ENCODE peak calls at places on chromosomes 2 and 18, in six cellular contexts. Y, Q, M, S, G and N are unnamed samples.

GRCh38 chr2:65299246-65299645 is 71.6 kb downstream of the ACTR2 start:
- DNase-seq in Y (no peak), S (no peak), Q (no peak), G (no peak), M (peak; percentile 43), N (no peak)

GRCh38 chr2:3634631-3635091 is 23.3 kb upstream of the ALLC start:
- DNase-seq in Q (no peak), M (no peak), S (no peak), G (no peak), Y (peak; percentile 20), N (peak; percentile 57)

GRCh38 chr2:6310186-6310909 is 555.4 kb downstream of the CMPK2 start:
- DNase-seq in Y (no peak), G (no peak), Q (no peak), M (no peak), S (no peak), N (no peak)

GRCh38 chr2:21025690-21026478 is 18.0 kb downstream of the APOB start:
- DNase-seq in M (no peak), G (no peak), S (no peak), Q (no peak), Y (no peak), N (no peak)

GRCh38 chr2:70340075-70340474 is 38.2 kb upstream of the FAM136A start:
- DNase-seq in Q (no peak), M (no peak), S (no peak), Y (no peak), G (no peak), N (no peak)

GRCh38 chr2:240777416-240778212 is 42.4 kb downstream of the KIF1A start:
- DNase-seq in S (no peak), G (no peak), M (no peak), Q (no peak), Y (no peak), N (no peak)

GRCh38 chr18:73688161-73688560 is 459.5 kb downstream of the FBXO15 start:
- DNase-seq in Q (no peak), Y (no peak), M (no peak), G (no peak), S (no peak), N (no peak)

GRCh38 chr2:237244976-237245646 is 159.4 kb downstream of the COPS8 start:
- DNase-seq in S (no peak), Q (peak; percentile 92), M (peak; percentile 97), Y (no peak), G (no peak), N (no peak)

GRCh38 chr18:68288408-68288807 is 426.5 kb downstream of the TMX3 start:
- DNase-seq in G (no peak), S (no peak), Y (no peak), M (no peak), Q (no peak), N (no peak)

GRCh38 chr2:96530474-96531357 is 5.8 kb upstream of the ARID5A start:
- DNase-seq in Q (no peak), S (no peak), M (no peak), G (no peak), Y (no peak), N (peak; percentile 62)

GRCh38 chr2:95390272-95390880 is 12.1 kb upstream of the FAHD2A start:
- DNase-seq in Q (no peak), Y (no peak), G (no peak), M (no peak), S (no peak), N (no peak)

GRCh38 chr2:202377308-202377736 is 1.2 kb downstream of the BMPR2 start:
- DNase-seq in G (no peak), M (no peak), Q (peak; percentile 31), Y (peak; percentile 41), S (no peak), N (no peak)

GRCh38 chr2:177332041-177332991 is 60.3 kb upstream of the AGPS start:
- DNase-seq in Q (peak; percentile 89), G (peak; percentile 70), S (no peak), Y (no peak), M (peak; percentile 89), N (no peak)

GRCh38 chr2:202756598-202756997 is 115.0 kb downstream of the ICA1L start:
- DNase-seq in M (no peak), Y (no peak), S (no peak), G (no peak), Q (no peak), N (no peak)

GRCh38 chr2:187617925-187618324 is 63.7 kb upstream of the TFPI start:
- DNase-seq in S (no peak), Q (no peak), M (no peak), Y (no peak), G (no peak), N (no peak)

GRCh38 chr18:35770360-35770759 is 188.8 kb downstream of the GALNT1 start:
- DNase-seq in Q (no peak), S (no peak), Y (no peak), G (no peak), M (no peak), N (no peak)

GRCh38 chr2:120180066-120180465 is 43.1 kb downstream of the TMEM185B start:
- DNase-seq in Q (no peak), Y (no peak), M (no peak), S (no peak), G (no peak), N (no peak)

DNA sequence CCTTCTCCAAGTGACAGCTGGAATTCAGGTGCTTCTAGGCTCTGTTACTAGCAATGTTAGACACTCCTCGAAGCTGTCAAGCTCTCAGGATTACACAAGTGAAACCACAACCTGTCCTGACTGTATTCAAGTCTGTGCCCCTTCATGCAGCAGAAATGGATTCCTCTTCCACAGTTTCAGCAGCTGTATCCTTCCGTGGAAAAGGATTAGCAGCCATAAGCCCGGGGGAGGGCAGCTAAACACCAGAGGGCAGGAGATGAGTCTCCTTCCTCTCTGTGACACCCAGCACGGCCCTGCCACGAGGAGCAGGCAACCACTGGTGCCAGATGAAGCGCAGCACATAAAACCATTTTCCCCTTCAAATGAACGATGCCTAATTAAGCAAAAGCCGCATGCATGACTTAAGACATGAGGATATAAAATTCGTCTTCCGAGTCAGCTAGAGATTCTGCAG is 1.2 kb downstream of the ST3GAL5 start:
- DNase-seq in M (peak; percentile 15), G (peak; percentile 76), Q (peak; percentile 43), Y (no peak), S (no peak), N (no peak)
- TF ChIP-seq CTCF in M (peak; percentile 28), G (no peak), Q (peak; percentile 52), Y (no peak), S (peak; percentile 44), N (no peak)

GRCh38 chr2:238305092-238305862 is 15.0 kb upstream of the TRAF3IP1 start:
- DNase-seq in Q (peak; percentile 32), S (no peak), M (no peak), Y (no peak), G (no peak), N (no peak)
- TF ChIP-seq CTCF in Q (peak; percentile 46), S (peak; percentile 30), M (no peak), Y (peak; percentile 60), G (no peak), N (no peak)

DNA sequence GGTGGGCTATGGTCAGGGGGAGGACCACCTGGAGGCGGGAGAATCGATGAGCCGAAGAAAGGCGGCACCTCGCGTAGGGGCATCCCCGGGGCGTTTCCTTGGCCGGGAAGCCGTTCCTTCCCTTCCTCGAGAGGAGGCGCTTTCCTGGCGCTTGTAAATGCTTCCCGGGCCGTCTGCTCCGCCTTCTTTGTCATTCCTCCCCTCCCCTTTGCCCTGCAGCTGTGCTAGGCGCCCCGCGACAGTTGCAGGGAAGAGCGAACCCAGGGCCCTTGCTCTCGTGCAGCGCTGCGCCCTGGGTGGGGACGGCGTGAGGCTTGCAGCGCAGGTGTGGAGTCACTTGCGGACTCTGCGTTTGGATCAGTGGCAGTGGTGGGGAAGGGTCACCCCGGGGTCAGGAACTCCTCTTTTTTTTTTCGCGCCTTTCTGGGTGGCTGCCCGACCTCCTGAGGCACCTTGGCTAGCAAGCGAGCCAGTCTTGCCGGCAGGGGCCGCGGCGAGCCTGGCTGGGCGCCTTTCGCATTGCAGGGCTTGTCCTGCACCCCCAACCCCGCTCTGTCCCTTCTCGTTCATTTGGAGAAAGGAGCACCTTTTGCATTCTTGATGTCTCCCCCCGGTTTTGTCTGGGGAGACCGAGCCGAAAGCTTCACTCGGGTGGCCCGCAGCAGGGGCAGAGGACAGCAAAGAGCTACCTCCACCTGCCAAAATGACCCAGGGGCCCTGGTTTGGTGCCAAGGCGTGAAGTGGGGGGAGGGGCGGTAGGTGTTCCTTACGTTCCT is 858 bp downstream of the KCNS3 start:
- DNase-seq in Y (peak; percentile 92), M (peak; percentile 62), G (peak; percentile 68), Q (peak; percentile 35), S (no peak), N (no peak)
- TF ChIP-seq CTCF in Y (peak; percentile 45), M (no peak), G (no peak), Q (peak; percentile 33), S (peak; percentile 43), N (peak; percentile 44)

GRCh38 chr18:75422341-75422910 is 5.1 kb downstream of the SMIM21 start:
- DNase-seq in S (no peak), G (no peak), M (peak; percentile 30), Y (no peak), Q (peak; percentile 46), N (no peak)
- TF ChIP-seq CTCF in S (no peak), G (no peak), M (no peak), Y (no peak), Q (no peak), N (no peak)

GRCh38 chr18:10908760-10909159 is 240.6 kb downstream of the PIEZO2 start:
- DNase-seq in S (no peak), Q (no peak), G (no peak), Y (no peak), M (no peak), N (no peak)

GRCh38 chr18:10907749-10908148 is 241.6 kb downstream of the PIEZO2 start:
- DNase-seq in M (no peak), S (no peak), G (no peak), Y (no peak), Q (no peak), N (no peak)

GRCh38 chr18:10916387-10916786 is 233.0 kb downstream of the PIEZO2 start:
- DNase-seq in M (no peak), Q (no peak), Y (no peak), G (no peak), S (no peak), N (no peak)

GRCh38 chr18:10916865-10917264 is 232.5 kb downstream of the PIEZO2 start:
- DNase-seq in S (no peak), M (no peak), Y (no peak), G (no peak), Q (no peak), N (no peak)

GRCh38 chr18:10912790-10913560 is 236.4 kb downstream of the PIEZO2 start:
- DNase-seq in G (no peak), S (peak; percentile 18), Q (peak; percentile 94), Y (no peak), M (peak; percentile 84), N (no peak)
- TF ChIP-seq CTCF in G (no peak), S (no peak), Q (no peak), Y (no peak), M (no peak), N (no peak)

GRCh38 chr2:180990794-180991193 is 10.4 kb downstream of the UBE2E3 start:
- DNase-seq in Q (no peak), M (no peak), Y (no peak), G (no peak), S (no peak), N (no peak)

GRCh38 chr2:180991361-180991760 is 11.0 kb downstream of the UBE2E3 start:
- DNase-seq in Y (no peak), M (no peak), Q (no peak), S (no peak), G (no peak), N (no peak)

GRCh38 chr2:180991820-180992219 is 11.4 kb downstream of the UBE2E3 start:
- DNase-seq in Y (no peak), Q (no peak), G (no peak), S (no peak), M (no peak), N (no peak)

GRCh38 chr2:180990337-180990736 is 9.9 kb downstream of the UBE2E3 start:
- DNase-seq in Q (no peak), S (no peak), M (no peak), G (no peak), Y (no peak), N (no peak)

GRCh38 chr2:180992994-180993393 is 12.6 kb downstream of the UBE2E3 start:
- DNase-seq in Q (no peak), M (no peak), S (no peak), Y (no peak), G (no peak), N (no peak)
- TF ChIP-seq CTCF in Q (peak; percentile 23), M (no peak), S (no peak), Y (no peak), G (no peak), N (no peak)